ENCODE peak calls at places on chromosomes 3 and 15, in five cellular contexts. S, G, K, Q and X are unnamed samples.

GRCh38 chr3:144185291-144185690 is 213.7 kb downstream of the DIPK2A start:
- DNase-seq in S (no peak), G (no peak), K (no peak), Q (no peak), X (peak)

GRCh38 chr3:66831931-66832330 is 166.2 kb upstream of the KBTBD8 start:
- DNase-seq in S (no peak), G (no peak), K (no peak), Q (no peak), X (no peak)

GRCh38 chr15:98650871-98651481 is 2.6 kb downstream of the IGF1R start:
- DNase-seq in S (no peak), G (peak), K (peak), Q (no peak), X (no peak)

GRCh38 chr3:152564454-152564853 is 270.5 kb upstream of the P2RY1 start:
- DNase-seq in S (no peak), G (no peak), K (no peak), Q (no peak), X (no peak)

GRCh38 chr15:92809880-92810361 is 90.2 kb upstream of the CHD2 start:
- DNase-seq in S (no peak), G (peak), K (peak), Q (no peak), X (no peak)

GRCh38 chr3:29649815-29650547 is 369.1 kb downstream of the RBMS3 start:
- DNase-seq in S (no peak), G (peak), K (peak), Q (no peak), X (peak)

GRCh38 chr3:157125101-157125500 is 34.8 kb downstream of the CCNL1 start:
- DNase-seq in S (no peak), G (no peak), K (no peak), Q (no peak), X (no peak)

GRCh38 chr3:180059351-180059750 is 22.6 kb upstream of the PEX5L start:
- DNase-seq in S (no peak), G (peak), K (no peak), Q (no peak), X (peak)

GRCh38 chr3:138976047-138976446 is 29.0 kb downstream of the FOXL2NB start:
- DNase-seq in S (no peak), G (no peak), K (no peak), Q (no peak), X (no peak)

GRCh38 chr3:195458188-195458800 is 15.5 kb upstream of the ACAP2 start:
- DNase-seq in S (no peak), G (peak), K (peak), Q (no peak), X (no peak)

GRCh38 chr15:51516291-51516690 is 106.3 kb downstream of the DMXL2 start:
- DNase-seq in S (no peak), G (no peak), K (no peak), Q (no peak), X (no peak)

GRCh38 chr15:81023483-81024264 is 23.0 kb downstream of the TLNRD1 start:
- DNase-seq in S (no peak), G (peak), K (peak), Q (no peak), X (peak)

GRCh38 chr15:101641894-101642293 is 10.3 kb downstream of the TM2D3 start:
- DNase-seq in S (no peak), G (no peak), K (peak), Q (no peak), X (no peak)

GRCh38 chr3:164903820-164904451 is 174.4 kb downstream of the SI start:
- DNase-seq in S (no peak), G (no peak), K (no peak), Q (no peak), X (no peak)

GRCh38 chr3:182491571-182491970 is 301.7 kb upstream of the ATP11B start:
- DNase-seq in S (no peak), G (no peak), K (no peak), Q (no peak), X (no peak)

GRCh38 chr15:62790531-62790930 is 252.0 kb upstream of the TPM1 start:
- DNase-seq in S (no peak), G (peak), K (no peak), Q (no peak), X (no peak)

GRCh38 chr3:178676942-178677606 is 140.8 kb downstream of the KCNMB2 start:
- DNase-seq in S (no peak), G (no peak), K (no peak), Q (no peak), X (no peak)

GRCh38 chr3:184359610-184360009 is 1.8 kb downstream of the CLCN2 start:
- DNase-seq in S (no peak), G (no peak), K (no peak), Q (no peak), X (no peak)

GRCh38 chr3:25532763-25533162 is 104.7 kb downstream of the RARB start:
- DNase-seq in S (no peak), G (peak), K (no peak), Q (no peak), X (no peak)

GRCh38 chr3:128112406-128112968 is 11.1 kb downstream of the RUVBL1 start:
- DNase-seq in S (no peak), G (peak), K (peak), Q (no peak), X (peak)

GRCh38 chr3:51934139-51934850 is 7.4 kb downstream of the RRP9 start:
- DNase-seq in S (no peak), G (no peak), K (no peak), Q (peak), X (no peak)

GRCh38 chr15:43524254-43524847 is 6.9 kb downstream of the MAP1A start:
- DNase-seq in S (no peak), G (no peak), K (no peak), Q (no peak), X (no peak)

GRCh38 chr15:31464216-31465082 is 137.8 kb downstream of the KLF13 start:
- DNase-seq in S (no peak), G (no peak), K (no peak), Q (no peak), X (no peak)

GRCh38 chr3:1092771-1093170 is at the start of gene CNTN6:
- DNase-seq in S (no peak), G (peak), K (no peak), Q (no peak), X (no peak)

GRCh38 chr3:144403040-144403457 is 431.4 kb downstream of the DIPK2A start:
- DNase-seq in S (no peak), G (peak), K (no peak), Q (no peak), X (no peak)

GRCh38 chr3:71713041-71713440 is 12.2 kb downstream of the EIF4E3 start:
- DNase-seq in S (no peak), G (no peak), K (no peak), Q (no peak), X (no peak)

GRCh38 chr3:189710620-189711388 is 79.6 kb downstream of the TP63 start:
- DNase-seq in S (no peak), G (peak), K (peak), Q (no peak), X (peak)

GRCh38 chr3:162112719-162113118 is 616.1 kb downstream of the OTOL1 start:
- DNase-seq in S (no peak), G (no peak), K (no peak), Q (no peak), X (no peak)

GRCh38 chr3:107916166-107916565 is 174.7 kb downstream of the CD47 start:
- DNase-seq in S (no peak), G (no peak), K (no peak), Q (no peak), X (no peak)

GRCh38 chr3:183328823-183329222 is 75.8 kb downstream of the B3GNT5 start:
- DNase-seq in S (no peak), G (peak), K (no peak), Q (no peak), X (no peak)